ENCODE peak calls at places on chromosomes 6 and 20, in five cellular contexts. One of them, this sample, is unnamed.

GRCh38 chr6:153210083-153210482 is 79.0 kb upstream of the RGS17 start:
- DNase-seq in OCI-LY7: peak; percentile 5
- DNase-seq in epithelial cell of proximal tubule: no peak
- DNase-seq in fibroblast of the aortic adventitia: peak; percentile 22
- DNase-seq in osteoblast: peak; percentile 52
- DNase-seq in this sample: peak; percentile 69

GRCh38 chr6:13327691-13328075 is 654 bp downstream of the TBC1D7 start:
- DNase-seq in OCI-LY7: peak; percentile 55
- DNase-seq in epithelial cell of proximal tubule: no peak
- DNase-seq in fibroblast of the aortic adventitia: peak; percentile 19
- DNase-seq in osteoblast: no peak
- DNase-seq in this sample: no peak

GRCh38 chr20:10763117-10763516 is 89.3 kb upstream of the JAG1 start:
- DNase-seq in OCI-LY7: no peak
- DNase-seq in epithelial cell of proximal tubule: no peak
- DNase-seq in fibroblast of the aortic adventitia: peak; percentile 31
- DNase-seq in osteoblast: peak; percentile 23
- DNase-seq in this sample: no peak

GRCh38 chr6:160279850-160280249 is 21.2 kb upstream of the SLC22A2 start:
- DNase-seq in OCI-LY7: no peak
- DNase-seq in epithelial cell of proximal tubule: no peak
- DNase-seq in fibroblast of the aortic adventitia: no peak
- DNase-seq in osteoblast: no peak
- DNase-seq in this sample: no peak

GRCh38 chr20:46520976-46521579 is 7.7 kb upstream of the ZNF334 start:
- DNase-seq in OCI-LY7: peak; percentile 49
- DNase-seq in epithelial cell of proximal tubule: no peak
- DNase-seq in fibroblast of the aortic adventitia: peak; percentile 58
- DNase-seq in osteoblast: no peak
- DNase-seq in this sample: peak; percentile 51

GRCh38 chr6:49744259-49744658 is at the start of gene CRISP3:
- DNase-seq in OCI-LY7: no peak
- DNase-seq in epithelial cell of proximal tubule: no peak
- DNase-seq in fibroblast of the aortic adventitia: no peak
- DNase-seq in osteoblast: no peak
- DNase-seq in this sample: no peak

GRCh38 chr20:64151634-64152530 is 12.4 kb upstream of the MYT1 start:
- DNase-seq in OCI-LY7: no peak
- DNase-seq in epithelial cell of proximal tubule: no peak
- DNase-seq in fibroblast of the aortic adventitia: no peak
- DNase-seq in osteoblast: peak; percentile 77
- DNase-seq in this sample: no peak

GRCh38 chr6:134850906-134851305 is 99.0 kb downstream of the ALDH8A1 start:
- DNase-seq in OCI-LY7: no peak
- DNase-seq in epithelial cell of proximal tubule: no peak
- DNase-seq in fibroblast of the aortic adventitia: no peak
- DNase-seq in osteoblast: no peak
- DNase-seq in this sample: no peak

GRCh38 chr6:109979033-109979921 is 1.2 kb downstream of the GPR6 start:
- DNase-seq in OCI-LY7: no peak
- DNase-seq in epithelial cell of proximal tubule: no peak
- DNase-seq in fibroblast of the aortic adventitia: no peak
- DNase-seq in osteoblast: no peak
- DNase-seq in this sample: no peak

DNA sequence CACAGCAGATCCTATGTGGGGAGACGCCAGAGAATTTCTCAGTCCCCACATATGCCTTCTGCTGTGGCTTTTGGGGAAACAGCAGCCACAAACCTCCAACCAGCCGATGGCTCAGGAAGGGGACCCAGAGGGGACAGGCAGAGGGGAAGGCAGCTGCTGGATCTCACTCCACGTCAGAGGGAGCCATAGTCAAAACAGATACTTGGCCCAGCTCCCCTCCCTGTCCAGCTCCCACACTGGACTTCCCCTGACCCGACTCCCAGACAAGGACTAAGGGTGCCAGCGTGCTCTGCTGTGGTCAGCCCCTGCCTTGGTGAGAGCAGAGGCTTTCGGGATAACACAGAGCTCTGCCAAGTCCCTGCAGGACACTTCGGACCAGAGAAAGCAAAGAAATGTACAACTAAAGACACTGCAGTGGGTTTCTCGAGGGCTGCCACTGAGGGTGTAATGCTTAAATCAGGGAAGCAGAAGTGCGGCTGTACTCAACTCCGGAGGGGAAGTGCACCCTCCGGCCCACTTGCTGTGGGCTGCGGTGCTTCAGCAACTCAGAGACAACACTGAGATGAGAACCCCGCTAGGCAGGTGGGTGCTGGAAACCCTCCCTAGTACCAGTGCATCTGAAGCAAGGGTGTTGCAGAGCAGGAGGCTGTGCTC is 47.2 kb downstream of the RRBP1 start:
- DNase-seq in OCI-LY7: no peak
- DNase-seq in epithelial cell of proximal tubule: no peak
- DNase-seq in fibroblast of the aortic adventitia: no peak
- DNase-seq in osteoblast: no peak
- DNase-seq in this sample: no peak
- H3K4me3 ChIP-seq in OCI-LY7: no peak overlapping the region
- H3K4me3 ChIP-seq in epithelial cell of proximal tubule: no peak overlapping the region
- H3K4me3 ChIP-seq in fibroblast of the aortic adventitia: no peak overlapping the region
- H3K4me3 ChIP-seq in osteoblast: no peak overlapping the region
- H3K4me3 ChIP-seq in this sample: no peak overlapping the region

DNA sequence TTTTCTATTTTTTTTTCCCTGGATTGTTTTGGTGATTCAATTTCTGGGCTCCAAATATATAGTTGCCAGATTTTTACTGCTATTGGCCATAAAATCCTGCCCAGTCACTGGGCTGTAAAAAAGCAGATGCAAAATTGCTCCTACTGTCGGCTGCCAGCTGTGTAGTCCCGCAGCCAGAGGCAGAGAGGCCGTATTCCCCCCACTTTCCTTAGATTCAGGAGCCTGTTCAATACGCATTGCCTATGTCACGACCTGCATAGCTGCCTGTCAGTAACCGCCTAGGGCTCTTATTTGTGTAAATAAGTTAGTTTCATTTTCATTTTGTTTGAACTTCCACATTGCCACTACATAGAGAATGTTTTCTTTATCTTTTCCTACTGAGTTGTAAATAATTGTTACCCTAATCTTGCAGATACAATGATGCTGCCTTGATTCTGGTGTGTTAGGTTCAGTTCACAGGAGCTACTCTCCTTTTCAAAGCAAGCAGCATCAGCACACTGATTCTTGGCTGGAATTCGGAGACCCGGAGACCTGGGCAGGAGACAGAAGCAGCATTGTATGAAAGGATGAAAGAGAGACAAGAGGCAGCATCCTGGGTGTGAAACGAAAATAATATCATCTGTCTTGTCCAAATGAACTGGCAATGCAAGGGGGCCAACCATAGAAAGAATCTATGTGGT is 46.0 kb upstream of the UST start:
- DNase-seq in OCI-LY7: no peak
- DNase-seq in epithelial cell of proximal tubule: no peak
- DNase-seq in fibroblast of the aortic adventitia: peak; percentile 78
- DNase-seq in osteoblast: peak; percentile 89
- DNase-seq in this sample: peak; percentile 33
- H3K4me3 ChIP-seq in OCI-LY7: peak overlapping the region; percentile 34
- H3K4me3 ChIP-seq in epithelial cell of proximal tubule: peak overlapping the region; percentile 42
- H3K4me3 ChIP-seq in fibroblast of the aortic adventitia: peak overlapping the region; percentile 53
- H3K4me3 ChIP-seq in osteoblast: peak overlapping the region; percentile 74
- H3K4me3 ChIP-seq in this sample: peak overlapping the region; percentile 30

GRCh38 chr6:132690678-132691077 is 23.2 kb downstream of the VNN1 start:
- DNase-seq in OCI-LY7: no peak
- DNase-seq in epithelial cell of proximal tubule: no peak
- DNase-seq in fibroblast of the aortic adventitia: no peak
- DNase-seq in osteoblast: no peak
- DNase-seq in this sample: no peak

GRCh38 chr6:132684267-132684666 is 25.3 kb upstream of the TAAR1 start:
- DNase-seq in OCI-LY7: no peak
- DNase-seq in epithelial cell of proximal tubule: no peak
- DNase-seq in fibroblast of the aortic adventitia: no peak
- DNase-seq in osteoblast: no peak
- DNase-seq in this sample: no peak

GRCh38 chr6:132684998-132685397 is 26.0 kb upstream of the TAAR1 start:
- DNase-seq in OCI-LY7: no peak
- DNase-seq in epithelial cell of proximal tubule: no peak
- DNase-seq in fibroblast of the aortic adventitia: no peak
- DNase-seq in osteoblast: no peak
- DNase-seq in this sample: no peak

GRCh38 chr6:132683543-132683942 is 24.6 kb upstream of the TAAR1 start:
- DNase-seq in OCI-LY7: no peak
- DNase-seq in epithelial cell of proximal tubule: no peak
- DNase-seq in fibroblast of the aortic adventitia: no peak
- DNase-seq in osteoblast: no peak
- DNase-seq in this sample: no peak

DNA sequence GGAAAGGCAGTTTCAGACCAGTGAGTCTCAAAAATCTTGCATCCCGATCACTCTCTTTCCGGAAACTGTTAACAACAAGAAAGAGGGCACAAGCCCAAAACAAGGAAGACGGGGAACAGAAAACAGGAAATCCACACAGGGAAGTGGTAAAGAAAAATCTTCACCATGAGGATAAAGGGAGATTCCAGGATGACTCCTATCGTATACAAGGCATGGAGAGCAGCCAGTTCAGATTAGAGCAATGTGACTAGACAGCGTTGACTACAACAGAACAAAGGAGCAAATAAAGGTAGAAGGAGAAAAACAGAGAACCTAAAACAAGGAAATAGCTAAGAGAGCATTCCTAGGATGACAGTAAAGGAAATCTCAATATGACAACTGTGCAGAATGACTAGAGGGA is 26.5 kb downstream of the VNN1 start:
- DNase-seq in OCI-LY7: no peak
- DNase-seq in epithelial cell of proximal tubule: peak; percentile 69
- DNase-seq in fibroblast of the aortic adventitia: peak; percentile 7
- DNase-seq in osteoblast: peak; percentile 23
- DNase-seq in this sample: no peak
- H3K4me3 ChIP-seq in OCI-LY7: no peak overlapping the region
- H3K4me3 ChIP-seq in epithelial cell of proximal tubule: no peak overlapping the region
- H3K4me3 ChIP-seq in fibroblast of the aortic adventitia: no peak overlapping the region
- H3K4me3 ChIP-seq in osteoblast: peak overlapping the region; percentile 24
- H3K4me3 ChIP-seq in this sample: no peak overlapping the region

DNA sequence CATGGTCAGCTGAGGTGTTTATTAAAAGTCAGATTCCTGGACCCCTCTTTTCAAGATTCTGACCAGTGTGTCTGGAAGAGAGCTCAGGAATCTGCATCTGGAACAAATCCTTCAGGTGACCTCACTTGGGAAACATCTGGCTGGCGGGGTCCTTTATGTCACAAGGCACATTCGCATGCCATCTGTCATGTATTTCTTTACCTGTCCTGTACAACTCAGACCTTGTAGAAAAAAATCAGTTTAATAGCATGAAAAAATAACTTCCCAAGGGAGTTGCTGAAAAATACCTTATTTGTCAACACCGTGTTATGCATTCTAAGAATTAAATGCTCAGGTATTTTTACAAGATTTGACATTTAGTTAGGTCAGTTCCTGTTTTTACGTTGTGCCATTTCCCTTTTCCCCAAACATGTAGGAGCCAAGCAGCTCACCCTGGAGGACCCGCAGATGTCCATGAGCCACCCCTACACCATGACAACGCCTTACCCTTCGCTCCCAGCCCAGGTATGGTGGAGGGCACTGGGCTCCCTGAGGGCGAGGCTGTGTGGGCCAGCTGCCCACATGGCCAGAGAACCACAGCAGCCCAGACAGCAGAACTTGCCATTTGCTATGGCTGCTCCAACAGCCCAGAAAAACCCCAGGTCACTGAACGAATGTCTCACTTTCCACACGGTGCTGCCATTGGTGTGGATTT is 4.0 kb downstream of the IRF4 start:
- DNase-seq in OCI-LY7: no peak
- DNase-seq in epithelial cell of proximal tubule: no peak
- DNase-seq in fibroblast of the aortic adventitia: no peak
- DNase-seq in osteoblast: peak; percentile 70
- DNase-seq in this sample: no peak
- H3K4me3 ChIP-seq in OCI-LY7: no peak overlapping the region
- H3K4me3 ChIP-seq in epithelial cell of proximal tubule: no peak overlapping the region
- H3K4me3 ChIP-seq in fibroblast of the aortic adventitia: no peak overlapping the region
- H3K4me3 ChIP-seq in osteoblast: no peak overlapping the region
- H3K4me3 ChIP-seq in this sample: no peak overlapping the region

DNA sequence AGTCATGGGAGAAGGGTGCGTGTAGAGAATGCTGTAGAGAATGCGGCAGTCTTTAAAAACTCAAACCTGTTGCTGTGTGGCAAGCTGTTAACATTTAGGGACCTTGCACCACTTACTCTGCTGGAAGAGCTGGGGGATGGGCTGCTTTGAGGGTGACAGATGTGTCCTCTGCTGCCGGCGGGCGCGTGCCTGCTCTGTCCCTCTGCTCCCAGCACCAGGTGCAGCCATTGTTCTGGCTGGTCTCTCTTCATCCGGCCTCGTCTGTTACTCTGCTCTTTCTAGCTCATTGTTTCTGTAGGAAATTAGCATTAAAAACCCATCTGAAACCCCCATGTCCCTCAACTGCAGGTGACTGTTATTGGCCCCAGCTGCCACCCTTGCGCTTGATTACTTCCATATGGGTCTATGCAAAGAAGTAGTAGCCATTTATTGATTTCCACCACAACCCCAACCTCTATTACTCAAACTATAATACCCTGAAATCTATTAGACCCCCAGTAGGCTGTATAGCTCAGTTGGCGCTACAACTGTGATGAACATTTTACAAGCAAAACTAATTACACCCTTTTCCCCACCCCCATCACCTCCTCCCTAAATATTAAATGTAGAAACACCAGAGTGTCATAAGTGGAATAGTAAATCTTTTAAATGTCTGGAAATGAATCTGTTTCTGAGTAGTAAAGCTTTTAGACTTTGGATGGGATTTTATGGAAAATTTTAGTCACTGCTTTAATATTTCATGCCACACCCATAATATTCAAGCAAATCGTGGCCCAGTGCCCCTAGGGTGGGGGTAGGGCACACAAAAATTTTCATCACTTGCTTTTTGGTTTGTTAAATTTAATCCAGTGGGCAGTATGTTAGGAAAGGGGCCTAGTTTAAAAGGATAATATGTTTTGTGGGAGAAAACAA is 78.7 kb downstream of the CBFA2T2 start:
- DNase-seq in OCI-LY7: peak; percentile 99
- DNase-seq in epithelial cell of proximal tubule: no peak
- DNase-seq in fibroblast of the aortic adventitia: peak; percentile 70
- DNase-seq in osteoblast: no peak
- DNase-seq in this sample: no peak
- H3K4me3 ChIP-seq in OCI-LY7: peak overlapping the region; percentile 61
- H3K4me3 ChIP-seq in epithelial cell of proximal tubule: no peak overlapping the region
- H3K4me3 ChIP-seq in fibroblast of the aortic adventitia: no peak overlapping the region
- H3K4me3 ChIP-seq in osteoblast: no peak overlapping the region
- H3K4me3 ChIP-seq in this sample: no peak overlapping the region

DNA sequence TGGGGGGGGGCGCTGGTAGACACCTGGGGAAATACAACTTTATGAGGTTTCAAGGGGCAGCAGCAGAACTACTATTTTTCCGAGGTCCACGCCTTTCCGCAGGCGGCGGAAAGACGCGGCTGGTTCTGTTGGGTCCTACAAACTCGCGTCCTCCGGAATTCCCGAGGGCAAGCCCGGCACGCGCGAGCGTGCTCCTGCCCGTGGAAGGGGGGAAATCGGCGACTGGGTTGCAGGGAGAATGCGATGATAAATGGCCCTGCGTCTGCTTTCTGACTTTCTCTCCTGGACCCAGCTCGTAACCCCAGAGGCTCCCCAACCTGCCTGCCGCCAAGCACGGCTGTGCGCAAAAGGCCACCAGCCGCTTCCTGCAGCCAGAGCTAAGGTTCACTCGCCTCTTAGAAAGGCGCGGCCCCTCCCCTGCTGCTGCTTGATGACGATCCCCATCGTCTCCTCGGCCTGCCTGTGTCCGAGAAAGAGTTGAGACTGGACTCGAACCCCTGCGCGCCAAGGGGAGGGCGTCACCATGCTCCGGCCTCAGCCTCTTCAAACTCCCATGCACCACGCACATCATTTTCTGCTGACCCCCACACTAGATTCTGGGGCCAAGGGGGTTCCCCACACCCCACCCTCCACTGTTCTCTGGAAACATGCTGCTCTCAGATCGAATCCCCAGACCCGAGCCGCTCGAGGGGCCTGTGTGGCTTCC is 6.7 kb downstream of the FOXA2 start:
- DNase-seq in OCI-LY7: no peak
- DNase-seq in epithelial cell of proximal tubule: no peak
- DNase-seq in fibroblast of the aortic adventitia: no peak
- DNase-seq in osteoblast: no peak
- DNase-seq in this sample: no peak
- H3K4me3 ChIP-seq in OCI-LY7: no peak overlapping the region
- H3K4me3 ChIP-seq in epithelial cell of proximal tubule: no peak overlapping the region
- H3K4me3 ChIP-seq in fibroblast of the aortic adventitia: no peak overlapping the region
- H3K4me3 ChIP-seq in osteoblast: no peak overlapping the region
- H3K4me3 ChIP-seq in this sample: no peak overlapping the region